ENCODE peak calls at places on chromosomes 16 and 17, in nine cellular contexts. One of them, this sample, is unnamed.
A peak's percentile ranks its signal among the peaks of the same experiment; 100 is the strongest.

GRCh38 chr16:3057181-3058166 is 8.0 kb upstream of the IL32 start:
- DNase-seq in IMR-90: no peak
- DNase-seq in NCI-H774: no peak
- DNase-seq in MCF 10A: no peak
- DNase-seq in RPMI8226: no peak
- DNase-seq in lung: no peak
- DNase-seq in amygdala: no peak
- DNase-seq in HuH-7.5: no peak
- DNase-seq in adipocyte: no peak
- DNase-seq in this sample: no peak

GRCh38 chr16:88878356-88878755 is 11.9 kb upstream of the PABPN1L start:
- DNase-seq in lung: no peak
- DNase-seq in IMR-90: no peak
- DNase-seq in MCF 10A: no peak
- DNase-seq in adipocyte: no peak
- DNase-seq in RPMI8226: no peak
- DNase-seq in amygdala: no peak
- DNase-seq in NCI-H774: no peak
- DNase-seq in HuH-7.5: no peak
- DNase-seq in this sample: no peak

GRCh38 chr16:69201291-69201690 is 14.3 kb downstream of the SNTB2 start:
- DNase-seq in HuH-7.5: no peak
- DNase-seq in RPMI8226: no peak
- DNase-seq in adipocyte: peak; percentile 62
- DNase-seq in IMR-90: no peak
- DNase-seq in MCF 10A: no peak
- DNase-seq in lung: no peak
- DNase-seq in amygdala: no peak
- DNase-seq in NCI-H774: no peak
- DNase-seq in this sample: no peak

GRCh38 chr16:88969361-88969831 is 7.6 kb downstream of the CBFA2T3 start:
- DNase-seq in RPMI8226: peak; percentile 75
- DNase-seq in NCI-H774: no peak
- DNase-seq in lung: no peak
- DNase-seq in MCF 10A: no peak
- DNase-seq in IMR-90: no peak
- DNase-seq in HuH-7.5: no peak
- DNase-seq in amygdala: no peak
- DNase-seq in adipocyte: no peak
- DNase-seq in this sample: no peak

GRCh38 chr17:82772026-82772425 is 20.2 kb downstream of the TBCD start:
- DNase-seq in NCI-H774: peak; percentile 16
- DNase-seq in amygdala: no peak
- DNase-seq in adipocyte: peak; percentile 59
- DNase-seq in lung: no peak
- DNase-seq in IMR-90: peak; percentile 80
- DNase-seq in MCF 10A: peak; percentile 73
- DNase-seq in RPMI8226: no peak
- DNase-seq in HuH-7.5: peak; percentile 72
- DNase-seq in this sample: peak; percentile 77

GRCh38 chr16:55479560-55480197 is 681 bp downstream of the MMP2 start:
- DNase-seq in MCF 10A: no peak
- DNase-seq in NCI-H774: no peak
- DNase-seq in amygdala: no peak
- DNase-seq in IMR-90: no peak
- DNase-seq in adipocyte: peak; percentile 47
- DNase-seq in HuH-7.5: no peak
- DNase-seq in lung: no peak
- DNase-seq in RPMI8226: no peak
- DNase-seq in this sample: no peak

GRCh38 chr16:3098459-3099394 is at the start of gene ZSCAN10:
- DNase-seq in NCI-H774: no peak
- DNase-seq in IMR-90: no peak
- DNase-seq in amygdala: no peak
- DNase-seq in RPMI8226: no peak
- DNase-seq in HuH-7.5: no peak
- DNase-seq in lung: no peak
- DNase-seq in adipocyte: no peak
- DNase-seq in MCF 10A: no peak
- DNase-seq in this sample: no peak

GRCh38 chr17:33642002-33642401 is 348.9 kb upstream of the ASIC2 start:
- DNase-seq in NCI-H774: no peak
- DNase-seq in lung: no peak
- DNase-seq in IMR-90: no peak
- DNase-seq in amygdala: no peak
- DNase-seq in RPMI8226: peak; percentile 25
- DNase-seq in adipocyte: no peak
- DNase-seq in MCF 10A: no peak
- DNase-seq in HuH-7.5: no peak
- DNase-seq in this sample: no peak

GRCh38 chr16:21565816-21566669 is 33.3 kb upstream of the METTL9 start:
- DNase-seq in IMR-90: no peak
- DNase-seq in MCF 10A: no peak
- DNase-seq in HuH-7.5: no peak
- DNase-seq in NCI-H774: no peak
- DNase-seq in lung: no peak
- DNase-seq in amygdala: no peak
- DNase-seq in RPMI8226: peak; percentile 46
- DNase-seq in adipocyte: peak; percentile 15
- DNase-seq in this sample: peak; percentile 23

GRCh38 chr16:54890381-54890780 is 40.3 kb upstream of the IRX5 start:
- DNase-seq in amygdala: no peak
- DNase-seq in RPMI8226: no peak
- DNase-seq in IMR-90: no peak
- DNase-seq in lung: no peak
- DNase-seq in HuH-7.5: no peak
- DNase-seq in adipocyte: no peak
- DNase-seq in NCI-H774: no peak
- DNase-seq in MCF 10A: no peak
- DNase-seq in this sample: no peak

GRCh38 chr16:4358831-4359561 is 7.9 kb upstream of the PAM16 start:
- DNase-seq in HuH-7.5: peak; percentile 83
- DNase-seq in amygdala: no peak
- DNase-seq in adipocyte: peak; percentile 82
- DNase-seq in IMR-90: no peak
- DNase-seq in lung: peak; percentile 69
- DNase-seq in MCF 10A: peak; percentile 48
- DNase-seq in NCI-H774: no peak
- DNase-seq in RPMI8226: peak; percentile 50
- DNase-seq in this sample: peak; percentile 76

GRCh38 chr16:27407158-27407557 is 5.2 kb downstream of the IL21R start:
- DNase-seq in NCI-H774: no peak
- DNase-seq in HuH-7.5: no peak
- DNase-seq in IMR-90: no peak
- DNase-seq in RPMI8226: no peak
- DNase-seq in adipocyte: no peak
- DNase-seq in amygdala: no peak
- DNase-seq in MCF 10A: no peak
- DNase-seq in lung: no peak
- DNase-seq in this sample: no peak

GRCh38 chr17:31733326-31733725 is 125.7 kb downstream of the COPRS start:
- DNase-seq in NCI-H774: no peak
- DNase-seq in RPMI8226: no peak
- DNase-seq in lung: no peak
- DNase-seq in IMR-90: no peak
- DNase-seq in adipocyte: no peak
- DNase-seq in HuH-7.5: no peak
- DNase-seq in amygdala: no peak
- DNase-seq in MCF 10A: no peak
- DNase-seq in this sample: no peak

GRCh38 chr16:46961373-46962353 is 11.8 kb downstream of the DNAJA2 start:
- DNase-seq in lung: no peak
- DNase-seq in NCI-H774: no peak
- DNase-seq in HuH-7.5: no peak
- DNase-seq in IMR-90: peak; percentile 43
- DNase-seq in MCF 10A: no peak
- DNase-seq in amygdala: no peak
- DNase-seq in RPMI8226: no peak
- DNase-seq in adipocyte: peak; percentile 19
- DNase-seq in this sample: no peak

GRCh38 chr16:11824362-11824761 is 27.0 kb downstream of the RSL1D1 start:
- DNase-seq in adipocyte: no peak
- DNase-seq in IMR-90: no peak
- DNase-seq in HuH-7.5: peak; percentile 20
- DNase-seq in NCI-H774: no peak
- DNase-seq in lung: peak; percentile 48
- DNase-seq in amygdala: no peak
- DNase-seq in MCF 10A: no peak
- DNase-seq in RPMI8226: peak; percentile 12
- DNase-seq in this sample: peak; percentile 30

GRCh38 chr16:83187404-83187803 is 560.6 kb downstream of the CDH13 start:
- DNase-seq in MCF 10A: peak; percentile 75
- DNase-seq in NCI-H774: no peak
- DNase-seq in HuH-7.5: no peak
- DNase-seq in RPMI8226: no peak
- DNase-seq in lung: no peak
- DNase-seq in amygdala: no peak
- DNase-seq in IMR-90: peak; percentile 89
- DNase-seq in adipocyte: peak; percentile 65
- DNase-seq in this sample: no peak

GRCh38 chr16:84186685-84187437 is at the start of gene TAF1C:
- DNase-seq in HuH-7.5: peak; percentile 98
- DNase-seq in NCI-H774: peak; percentile 77
- DNase-seq in RPMI8226: peak; percentile 92
- DNase-seq in adipocyte: peak; percentile 98
- DNase-seq in amygdala: peak; percentile 85
- DNase-seq in lung: peak; percentile 88
- DNase-seq in MCF 10A: peak; percentile 92
- DNase-seq in IMR-90: peak; percentile 93
- DNase-seq in this sample: peak; percentile 97

This sample was measured in stomach.